ENCODE peak calls at places on chromosomes 16 and 17, in ten cellular contexts. One of them, this sample, is unnamed.

GRCh38 chr16:50195276-50195675 is 42.2 kb downstream of the TENT4B start:
- DNase-seq in testis: no peak
- DNase-seq in pancreas: no peak
- DNase-seq in AG04450: no peak
- DNase-seq in body of pancreas: no peak
- DNase-seq in lower lobe of right lung: no peak
- DNase-seq in fibroblast of lung: peak; percentile 49
- DNase-seq in suprapubic skin: no peak
- DNase-seq in mesenchymal stem cell: peak; percentile 62
- DNase-seq in SK-N-SH: no peak
- DNase-seq in this sample: no peak

GRCh38 chr16:22671301-22672076 is 142.5 kb upstream of the HS3ST2 start:
- DNase-seq in pancreas: no peak
- DNase-seq in AG04450: no peak
- DNase-seq in suprapubic skin: peak; percentile 65
- DNase-seq in testis: no peak
- DNase-seq in fibroblast of lung: peak; percentile 38
- DNase-seq in body of pancreas: no peak
- DNase-seq in SK-N-SH: no peak
- DNase-seq in mesenchymal stem cell: no peak
- DNase-seq in lower lobe of right lung: no peak
- DNase-seq in this sample: no peak

GRCh38 chr17:49089094-49089493 is 43.5 kb upstream of the B4GALNT2 start:
- DNase-seq in mesenchymal stem cell: no peak
- DNase-seq in suprapubic skin: no peak
- DNase-seq in fibroblast of lung: no peak
- DNase-seq in SK-N-SH: no peak
- DNase-seq in body of pancreas: no peak
- DNase-seq in pancreas: no peak
- DNase-seq in testis: no peak
- DNase-seq in lower lobe of right lung: no peak
- DNase-seq in AG04450: no peak
- DNase-seq in this sample: no peak

GRCh38 chr16:67529639-67530012 is 997 bp downstream of the RIPOR1 start:
- DNase-seq in SK-N-SH: peak; percentile 67
- DNase-seq in mesenchymal stem cell: no peak
- DNase-seq in pancreas: peak; percentile 80
- DNase-seq in AG04450: no peak
- DNase-seq in body of pancreas: no peak
- DNase-seq in fibroblast of lung: peak; percentile 32
- DNase-seq in testis: no peak
- DNase-seq in suprapubic skin: no peak
- DNase-seq in lower lobe of right lung: no peak
- DNase-seq in this sample: no peak

GRCh38 chr17:33989357-33990148 is 265.5 kb upstream of the CCL2 start:
- DNase-seq in body of pancreas: no peak
- DNase-seq in testis: no peak
- DNase-seq in pancreas: no peak
- DNase-seq in mesenchymal stem cell: no peak
- DNase-seq in suprapubic skin: no peak
- DNase-seq in fibroblast of lung: no peak
- DNase-seq in lower lobe of right lung: no peak
- DNase-seq in AG04450: no peak
- DNase-seq in SK-N-SH: no peak
- DNase-seq in this sample: no peak

GRCh38 chr17:82444941-82445521 is 5.5 kb downstream of the CYBC1 start:
- DNase-seq in body of pancreas: peak; percentile 46
- DNase-seq in lower lobe of right lung: no peak
- DNase-seq in AG04450: no peak
- DNase-seq in suprapubic skin: no peak
- DNase-seq in pancreas: peak; percentile 83
- DNase-seq in mesenchymal stem cell: no peak
- DNase-seq in SK-N-SH: peak; percentile 41
- DNase-seq in fibroblast of lung: peak; percentile 27
- DNase-seq in testis: no peak
- DNase-seq in this sample: no peak

GRCh38 chr17:12398636-12399035 is 267.1 kb upstream of the MYOCD start:
- DNase-seq in suprapubic skin: no peak
- DNase-seq in mesenchymal stem cell: no peak
- DNase-seq in pancreas: no peak
- DNase-seq in SK-N-SH: no peak
- DNase-seq in body of pancreas: no peak
- DNase-seq in fibroblast of lung: peak; percentile 64
- DNase-seq in testis: no peak
- DNase-seq in lower lobe of right lung: no peak
- DNase-seq in AG04450: no peak
- DNase-seq in this sample: no peak

GRCh38 chr17:20206068-20206467 is 196.9 kb downstream of the SPECC1 start:
- DNase-seq in mesenchymal stem cell: peak; percentile 54
- DNase-seq in fibroblast of lung: no peak
- DNase-seq in suprapubic skin: no peak
- DNase-seq in AG04450: no peak
- DNase-seq in pancreas: no peak
- DNase-seq in body of pancreas: no peak
- DNase-seq in testis: peak; percentile 78
- DNase-seq in lower lobe of right lung: no peak
- DNase-seq in SK-N-SH: no peak
- DNase-seq in this sample: no peak

GRCh38 chr16:85211247-85211910 is 99.1 kb upstream of the CIBAR2 start:
- DNase-seq in SK-N-SH: no peak
- DNase-seq in mesenchymal stem cell: peak; percentile 63
- DNase-seq in testis: no peak
- DNase-seq in pancreas: no peak
- DNase-seq in body of pancreas: no peak
- DNase-seq in AG04450: no peak
- DNase-seq in lower lobe of right lung: no peak
- DNase-seq in suprapubic skin: no peak
- DNase-seq in fibroblast of lung: peak; percentile 47
- DNase-seq in this sample: no peak

GRCh38 chr17:71703701-71704100 is 417.1 kb upstream of the SOX9 start:
- DNase-seq in AG04450: no peak
- DNase-seq in body of pancreas: no peak
- DNase-seq in suprapubic skin: no peak
- DNase-seq in mesenchymal stem cell: no peak
- DNase-seq in pancreas: no peak
- DNase-seq in SK-N-SH: no peak
- DNase-seq in lower lobe of right lung: no peak
- DNase-seq in testis: no peak
- DNase-seq in fibroblast of lung: no peak
- DNase-seq in this sample: no peak

GRCh38 chr16:19410435-19411153 is 7.1 kb upstream of the TMC5 start:
- DNase-seq in mesenchymal stem cell: no peak
- DNase-seq in testis: peak; percentile 28
- DNase-seq in fibroblast of lung: no peak
- DNase-seq in pancreas: peak; percentile 69
- DNase-seq in suprapubic skin: no peak
- DNase-seq in AG04450: no peak
- DNase-seq in body of pancreas: peak; percentile 32
- DNase-seq in lower lobe of right lung: peak; percentile 80
- DNase-seq in SK-N-SH: peak; percentile 76
- DNase-seq in this sample: no peak

GRCh38 chr17:50361561-50362480 is 11.2 kb downstream of the MRPL27 start:
- DNase-seq in lower lobe of right lung: peak; percentile 61
- DNase-seq in AG04450: peak; percentile 49
- DNase-seq in testis: peak; percentile 75
- DNase-seq in fibroblast of lung: peak; percentile 76
- DNase-seq in mesenchymal stem cell: peak; percentile 75
- DNase-seq in suprapubic skin: no peak
- DNase-seq in body of pancreas: peak; percentile 77
- DNase-seq in SK-N-SH: peak; percentile 90
- DNase-seq in pancreas: no peak
- DNase-seq in this sample: peak; percentile 73

GRCh38 chr17:7177210-7177953 is 1.8 kb downstream of the ASGR1 start:
- DNase-seq in body of pancreas: peak; percentile 74
- DNase-seq in testis: peak; percentile 83
- DNase-seq in mesenchymal stem cell: peak; percentile 79
- DNase-seq in SK-N-SH: peak; percentile 95
- DNase-seq in fibroblast of lung: peak; percentile 61
- DNase-seq in pancreas: no peak
- DNase-seq in lower lobe of right lung: peak; percentile 80
- DNase-seq in suprapubic skin: no peak
- DNase-seq in AG04450: peak; percentile 37
- DNase-seq in this sample: peak; percentile 83

GRCh38 chr17:50550661-50551432 is 3.9 kb downstream of the SPATA20 start:
- DNase-seq in body of pancreas: peak; percentile 83
- DNase-seq in suprapubic skin: no peak
- DNase-seq in AG04450: peak; percentile 73
- DNase-seq in fibroblast of lung: peak; percentile 91
- DNase-seq in testis: peak; percentile 88
- DNase-seq in pancreas: peak; percentile 91
- DNase-seq in lower lobe of right lung: peak; percentile 85
- DNase-seq in SK-N-SH: peak; percentile 95
- DNase-seq in mesenchymal stem cell: peak; percentile 84
- DNase-seq in this sample: peak; percentile 64

GRCh38 chr17:28547623-28548416 is 4.6 kb downstream of the UNC119 start:
- DNase-seq in suprapubic skin: no peak
- DNase-seq in mesenchymal stem cell: peak; percentile 62
- DNase-seq in pancreas: peak; percentile 89
- DNase-seq in SK-N-SH: peak; percentile 92
- DNase-seq in body of pancreas: peak; percentile 83
- DNase-seq in testis: peak; percentile 82
- DNase-seq in fibroblast of lung: peak; percentile 69
- DNase-seq in AG04450: no peak
- DNase-seq in lower lobe of right lung: peak; percentile 82
- DNase-seq in this sample: peak; percentile 77

GRCh38 chr17:7178973-7179316 is 225 bp downstream of the ASGR1 start:
- DNase-seq in pancreas: no peak
- DNase-seq in SK-N-SH: no peak
- DNase-seq in fibroblast of lung: no peak
- DNase-seq in lower lobe of right lung: no peak
- DNase-seq in mesenchymal stem cell: no peak
- DNase-seq in body of pancreas: no peak
- DNase-seq in testis: no peak
- DNase-seq in AG04450: no peak
- DNase-seq in suprapubic skin: no peak
- DNase-seq in this sample: no peak

GRCh38 chr16:2213817-2214720 is 571 bp downstream of the PGP start:
- DNase-seq in pancreas: peak; percentile 81
- DNase-seq in lower lobe of right lung: no peak
- DNase-seq in mesenchymal stem cell: no peak
- DNase-seq in suprapubic skin: no peak
- DNase-seq in body of pancreas: no peak
- DNase-seq in testis: no peak
- DNase-seq in SK-N-SH: peak; percentile 55
- DNase-seq in AG04450: no peak
- DNase-seq in fibroblast of lung: no peak
- DNase-seq in this sample: no peak

GRCh38 chr17:50898369-50899004 is 32.3 kb upstream of the TOB1 start:
- DNase-seq in lower lobe of right lung: no peak
- DNase-seq in SK-N-SH: no peak
- DNase-seq in pancreas: no peak
- DNase-seq in testis: no peak
- DNase-seq in suprapubic skin: no peak
- DNase-seq in AG04450: no peak
- DNase-seq in body of pancreas: no peak
- DNase-seq in fibroblast of lung: no peak
- DNase-seq in mesenchymal stem cell: no peak
- DNase-seq in this sample: no peak

GRCh38 chr16:4936181-4936990 is 562 bp downstream of the PPL start:
- DNase-seq in pancreas: peak; percentile 87
- DNase-seq in testis: no peak
- DNase-seq in fibroblast of lung: peak; percentile 32
- DNase-seq in AG04450: no peak
- DNase-seq in body of pancreas: peak; percentile 64
- DNase-seq in mesenchymal stem cell: no peak
- DNase-seq in suprapubic skin: no peak
- DNase-seq in lower lobe of right lung: peak; percentile 75
- DNase-seq in SK-N-SH: peak; percentile 75
- DNase-seq in this sample: no peak

GRCh38 chr17:7587420-7587786 is 2.5 kb downstream of the SOX15 start:
- DNase-seq in pancreas: no peak
- DNase-seq in suprapubic skin: no peak
- DNase-seq in AG04450: peak; percentile 91
- DNase-seq in lower lobe of right lung: no peak
- DNase-seq in body of pancreas: no peak
- DNase-seq in SK-N-SH: no peak
- DNase-seq in mesenchymal stem cell: peak; percentile 95
- DNase-seq in testis: no peak
- DNase-seq in fibroblast of lung: peak; percentile 91
- DNase-seq in this sample: no peak

GRCh38 chr17:63066158-63066808 is 100.2 kb downstream of the TANC2 start:
- DNase-seq in AG04450: no peak
- DNase-seq in testis: no peak
- DNase-seq in pancreas: peak; percentile 23
- DNase-seq in lower lobe of right lung: no peak
- DNase-seq in body of pancreas: no peak
- DNase-seq in SK-N-SH: no peak
- DNase-seq in mesenchymal stem cell: no peak
- DNase-seq in suprapubic skin: no peak
- DNase-seq in fibroblast of lung: no peak
- DNase-seq in this sample: no peak

GRCh38 chr17:45346255-45347015 is 29.6 kb upstream of the MAP3K14 start:
- DNase-seq in lower lobe of right lung: no peak
- DNase-seq in AG04450: no peak
- DNase-seq in SK-N-SH: no peak
- DNase-seq in body of pancreas: no peak
- DNase-seq in testis: peak; percentile 17
- DNase-seq in mesenchymal stem cell: no peak
- DNase-seq in suprapubic skin: peak; percentile 74
- DNase-seq in pancreas: no peak
- DNase-seq in fibroblast of lung: peak; percentile 43
- DNase-seq in this sample: no peak
- H3K27ac ChIP-seq in lower lobe of right lung: peak overlapping the region; percentile 59
- H3K27ac ChIP-seq in AG04450: peak overlapping the region; percentile 12
- H3K27ac ChIP-seq in SK-N-SH: no peak overlapping the region
- H3K27ac ChIP-seq in body of pancreas: no peak overlapping the region
- H3K27ac ChIP-seq in testis: no peak overlapping the region
- H3K27ac ChIP-seq in mesenchymal stem cell: peak overlapping the region; percentile 43
- H3K27ac ChIP-seq in suprapubic skin: peak overlapping the region; percentile 57
- H3K27ac ChIP-seq in pancreas: no peak overlapping the region
- H3K27ac ChIP-seq in fibroblast of lung: peak overlapping the region; percentile 55
- H3K27ac ChIP-seq in this sample: no peak overlapping the region

GRCh38 chr17:3920940-3921852 is 4.9 kb upstream of the P2RX1 start:
- DNase-seq in lower lobe of right lung: no peak
- DNase-seq in pancreas: peak; percentile 82
- DNase-seq in fibroblast of lung: no peak
- DNase-seq in mesenchymal stem cell: no peak
- DNase-seq in testis: no peak
- DNase-seq in SK-N-SH: no peak
- DNase-seq in suprapubic skin: no peak
- DNase-seq in body of pancreas: peak; percentile 59
- DNase-seq in AG04450: no peak
- DNase-seq in this sample: no peak
- H3K27ac ChIP-seq in lower lobe of right lung: no peak overlapping the region
- H3K27ac ChIP-seq in pancreas: no peak overlapping the region
- H3K27ac ChIP-seq in fibroblast of lung: no peak overlapping the region
- H3K27ac ChIP-seq in mesenchymal stem cell: no peak overlapping the region
- H3K27ac ChIP-seq in testis: no peak overlapping the region
- H3K27ac ChIP-seq in SK-N-SH: no peak overlapping the region
- H3K27ac ChIP-seq in suprapubic skin: no peak overlapping the region
- H3K27ac ChIP-seq in body of pancreas: no peak overlapping the region
- H3K27ac ChIP-seq in AG04450: no peak overlapping the region
- H3K27ac ChIP-seq in this sample: no peak overlapping the region

GRCh38 chr16:66510711-66511614 is 39.0 kb downstream of the TK2 start:
- DNase-seq in pancreas: peak; percentile 67
- DNase-seq in SK-N-SH: no peak
- DNase-seq in testis: peak; percentile 52
- DNase-seq in suprapubic skin: no peak
- DNase-seq in AG04450: no peak
- DNase-seq in fibroblast of lung: no peak
- DNase-seq in mesenchymal stem cell: no peak
- DNase-seq in lower lobe of right lung: no peak
- DNase-seq in body of pancreas: peak; percentile 80
- DNase-seq in this sample: no peak
- H3K27ac ChIP-seq in pancreas: peak overlapping the region; percentile 80
- H3K27ac ChIP-seq in SK-N-SH: peak overlapping the region; percentile 91
- H3K27ac ChIP-seq in testis: peak overlapping the region; percentile 4
- H3K27ac ChIP-seq in suprapubic skin: peak overlapping the region; percentile 66
- H3K27ac ChIP-seq in AG04450: peak overlapping the region; percentile 81
- H3K27ac ChIP-seq in fibroblast of lung: no peak overlapping the region
- H3K27ac ChIP-seq in mesenchymal stem cell: peak overlapping the region; percentile 97
- H3K27ac ChIP-seq in lower lobe of right lung: peak overlapping the region; percentile 75
- H3K27ac ChIP-seq in body of pancreas: peak overlapping the region; percentile 92
- H3K27ac ChIP-seq in this sample: peak overlapping the region; percentile 48

GRCh38 chr17:64491995-64492394 is 4.9 kb downstream of the POLG2 start:
- DNase-seq in mesenchymal stem cell: peak; percentile 49
- DNase-seq in SK-N-SH: no peak
- DNase-seq in body of pancreas: no peak
- DNase-seq in testis: no peak
- DNase-seq in AG04450: no peak
- DNase-seq in pancreas: no peak
- DNase-seq in fibroblast of lung: peak; percentile 67
- DNase-seq in lower lobe of right lung: no peak
- DNase-seq in suprapubic skin: no peak
- DNase-seq in this sample: no peak
- H3K27ac ChIP-seq in mesenchymal stem cell: no peak overlapping the region
- H3K27ac ChIP-seq in SK-N-SH: no peak overlapping the region
- H3K27ac ChIP-seq in body of pancreas: no peak overlapping the region
- H3K27ac ChIP-seq in testis: no peak overlapping the region
- H3K27ac ChIP-seq in AG04450: no peak overlapping the region
- H3K27ac ChIP-seq in pancreas: no peak overlapping the region
- H3K27ac ChIP-seq in fibroblast of lung: peak overlapping the region; percentile 23
- H3K27ac ChIP-seq in lower lobe of right lung: no peak overlapping the region
- H3K27ac ChIP-seq in suprapubic skin: no peak overlapping the region
- H3K27ac ChIP-seq in this sample: no peak overlapping the region

This sample was measured in dorsolateral prefrontal cortex.